ENCODE peak calls at places on chromosomes 6 and 20, in six cellular contexts. Q is islet precursor cell, U is BJ, X is tibial nerve, Y is germinal center, R is GM04504. W is an unnamed sample.

GRCh38 chr6:130215526-130215925 is 7.2 kb downstream of the SAMD3 start:
- DNase-seq in Q (no peak), U (no peak), X (no peak), Y (no peak), R (no peak), W (no peak)

GRCh38 chr20:13009682-13010406 is 1.1 kb downstream of the SPTLC3 start:
- DNase-seq in Q (peak), U (peak), X (no peak), Y (peak), R (peak), W (peak)

GRCh38 chr6:33073431-33073871 is at the start of gene HLA-DPA1:
- DNase-seq in Q (no peak), U (no peak), X (no peak), Y (peak), R (no peak), W (peak)

GRCh38 chr6:138387577-138388368 is 10.1 kb downstream of the SMIM28 start:
- DNase-seq in Q (no peak), U (no peak), X (no peak), Y (no peak), R (no peak), W (no peak)

GRCh38 chr6:35142578-35142977 is 1.4 kb upstream of the TCP11 start:
- DNase-seq in Q (no peak), U (no peak), X (no peak), Y (no peak), R (no peak), W (no peak)

GRCh38 chr6:34671801-34672656 is 24.5 kb downstream of the ILRUN start:
- DNase-seq in Q (no peak), U (no peak), X (no peak), Y (peak), R (no peak), W (peak)

GRCh38 chr6:36969240-36969691 is 14.7 kb downstream of the PI16 start:
- DNase-seq in Q (no peak), U (no peak), X (no peak), Y (no peak), R (no peak), W (no peak)

GRCh38 chr20:22341508-22341907 is 242.9 kb downstream of the FOXA2 start:
- DNase-seq in Q (no peak), U (no peak), X (no peak), Y (no peak), R (no peak), W (no peak)

GRCh38 chr6:4794140-4794707 is 18.0 kb downstream of the CDYL start:
- DNase-seq in Q (peak), U (no peak), X (no peak), Y (no peak), R (no peak), W (no peak)

GRCh38 chr6:143397229-143398222 is 53.0 kb downstream of the ADAT2 start:
- DNase-seq in Q (peak), U (peak), X (peak), Y (no peak), R (peak), W (no peak)

GRCh38 chr6:105726902-105727655 is 324.2 kb upstream of the PREP start:
- DNase-seq in Q (no peak), U (no peak), X (no peak), Y (no peak), R (no peak), W (no peak)

GRCh38 chr6:108736832-108737231 is 111.4 kb upstream of the ARMC2 start:
- DNase-seq in Q (peak), U (no peak), X (no peak), Y (no peak), R (peak), W (no peak)

GRCh38 chr20:59455392-59456341 is 148.7 kb upstream of the PHACTR3 start:
- DNase-seq in Q (no peak), U (no peak), X (no peak), Y (no peak), R (no peak), W (peak)

GRCh38 chr20:31740208-31740607 is 1.1 kb downstream of the TPX2 start:
- DNase-seq in Q (no peak), U (no peak), X (no peak), Y (no peak), R (no peak), W (peak)

GRCh38 chr20:58697867-58698703 is 5.5 kb downstream of the NPEPL1 start:
- DNase-seq in Q (peak), U (no peak), X (peak), Y (no peak), R (no peak), W (no peak)

GRCh38 chr20:32282461-32282860 is 5.0 kb downstream of the KIF3B start:
- DNase-seq in Q (no peak), U (no peak), X (no peak), Y (no peak), R (no peak), W (peak)

GRCh38 chr6:168684471-168684870 is 243.5 kb downstream of the SMOC2 start:
- DNase-seq in Q (no peak), U (no peak), X (no peak), Y (no peak), R (no peak), W (no peak)

GRCh38 chr6:2943564-2943955 is 27.8 kb downstream of the SERPINB6 start:
- DNase-seq in Q (peak), U (no peak), X (no peak), Y (no peak), R (no peak), W (no peak)

GRCh38 chr6:6256881-6257280 is 63.6 kb downstream of the F13A1 start:
- DNase-seq in Q (no peak), U (no peak), X (no peak), Y (no peak), R (no peak), W (no peak)

GRCh38 chr6:46042355-46042999 is 26.8 kb upstream of the CLIC5 start:
- DNase-seq in Q (peak), U (no peak), X (no peak), Y (peak), R (peak), W (peak)

GRCh38 chr6:170022827-170023619 is 267.9 kb downstream of the DLL1 start:
- DNase-seq in Q (peak), U (no peak), X (no peak), Y (no peak), R (no peak), W (no peak)

GRCh38 chr6:12637960-12638641 is 78.5 kb upstream of the PHACTR1 start:
- DNase-seq in Q (peak), U (peak), X (no peak), Y (peak), R (peak), W (peak)

GRCh38 chr20:53582574-53583351 is 10.9 kb downstream of the ZNF217 start:
- DNase-seq in Q (no peak), U (peak), X (no peak), Y (no peak), R (peak), W (no peak)

GRCh38 chr6:146286976-146287375 is 256.7 kb upstream of the RAB32 start:
- DNase-seq in Q (no peak), U (no peak), X (no peak), Y (no peak), R (no peak), W (no peak)

GRCh38 chr20:10714236-10714975 is 40.6 kb upstream of the JAG1 start:
- DNase-seq in Q (no peak), U (no peak), X (no peak), Y (no peak), R (no peak), W (no peak)

GRCh38 chr6:41602422-41602743 is 35.9 kb upstream of the MDFI start:
- DNase-seq in Q (no peak), U (no peak), X (no peak), Y (no peak), R (no peak), W (no peak)

GRCh38 chr6:112180095-112180820 is 74.1 kb downstream of the LAMA4 start:
- DNase-seq in Q (no peak), U (no peak), X (no peak), Y (peak), R (peak), W (peak)

GRCh38 chr6:1643830-1644445 is 34.2 kb downstream of the FOXC1 start:
- DNase-seq in Q (peak), U (no peak), X (no peak), Y (no peak), R (no peak), W (no peak)